ENCODE peak calls at places on chromosome 5, in six cellular contexts. F is mesenchymal stem cell; H is progenitor cell of endocrine pancreas; K is T-helper 2 cell; V is activated T-helper 1 cell treated with anti-CD3 and anti-CD28 coated beads, Interleukin-12 subunit alpha, Interleukin-12 subunit beta, Interleukin-2, Interleukin-4 antibody, amounts not matched to agents 30 ng/mL and 10 ng/mL and 1 ng/mL, durations not matched to agents 14 hours and 24 hours and 36 hours; C is GM23248. L is an unnamed sample.

GRCh38 chr5:43409809-43410271 is 2.4 kb downstream of the CCL28 start:
- DNase-seq in K (no peak), F (no peak), H (no peak), C (no peak), V (no peak), L (peak; percentile 84)

GRCh38 chr5:138459311-138459710 is 6.0 kb upstream of the EGR1 start:
- DNase-seq in C (no peak), F (peak; percentile 32), V (peak; percentile 77), H (no peak), K (peak; percentile 70), L (peak; percentile 69)

GRCh38 chr5:141742144-141742543 is 60.1 kb upstream of the ARAP3 start:
- DNase-seq in H (no peak), V (no peak), F (no peak), K (no peak), C (no peak), L (no peak)

GRCh38 chr5:124103671-124104070 is 591.7 kb downstream of the CSNK1G3 start:
- DNase-seq in C (peak; percentile 52), K (no peak), H (no peak), F (peak; percentile 37), V (no peak), L (no peak)

GRCh38 chr5:157761690-157762611 is 18.4 kb downstream of the LSM11 start:
- DNase-seq in H (no peak), F (peak; percentile 76), K (no peak), V (peak; percentile 11), C (peak; percentile 77), L (peak; percentile 8)

GRCh38 chr5:35101016-35101415 is 53.3 kb upstream of the AGXT2 start:
- DNase-seq in C (no peak), V (no peak), H (no peak), F (no peak), K (no peak), L (no peak)

GRCh38 chr5:167208911-167209310 is 1082.5 kb upstream of the WWC1 start:
- DNase-seq in V (no peak), C (no peak), H (no peak), K (no peak), F (peak; percentile 3), L (no peak)

GRCh38 chr5:17365756-17366155 is 132.3 kb upstream of the TAF11L2 start:
- DNase-seq in K (no peak), C (no peak), V (no peak), H (no peak), F (peak; percentile 99), L (no peak)

GRCh38 chr5:177357459-177358332 is at the start of gene RGS14:
- DNase-seq in V (peak; percentile 63), H (no peak), F (peak; percentile 73), K (peak; percentile 38), C (peak; percentile 72), L (peak; percentile 68)

GRCh38 chr5:54361683-54362411 is 51.5 kb upstream of the ARL15 start:
- DNase-seq in F (no peak), V (no peak), K (no peak), H (no peak), C (peak; percentile 61), L (peak; percentile 10)

GRCh38 chr5:67124556-67124955 is 72.0 kb downstream of the CD180 start:
- DNase-seq in F (no peak), K (no peak), H (no peak), V (no peak), C (no peak), L (no peak)

GRCh38 chr5:112445626-112446350 is 26.7 kb upstream of the EPB41L4A start:
- DNase-seq in F (no peak), K (no peak), V (no peak), C (no peak), H (no peak), L (no peak)

GRCh38 chr5:138636401-138636944 is 61.3 kb upstream of the HSPA9 start:
- DNase-seq in C (no peak), V (no peak), K (no peak), F (no peak), H (no peak), L (no peak)

GRCh38 chr5:122680623-122681350 is 94.1 kb upstream of the SNX2 start:
- DNase-seq in F (no peak), C (no peak), H (no peak), V (no peak), K (no peak), L (no peak)

L was measured in transverse colon.